ENCODE peak calls at places on chromosomes 13 and 19, in five cellular contexts. C, K, M, L and X are unnamed samples.

GRCh38 chr13:110942248-110942981 is 27.5 kb upstream of the ANKRD10 start:
- DNase-seq in C (no peak), K (no peak), M (no peak), L (no peak), X (no peak)

GRCh38 chr13:60990032-60990733 is 425.5 kb downstream of the PCDH20 start:
- DNase-seq in C (no peak), K (no peak), M (no peak), L (peak; percentile 3), X (no peak)

GRCh38 chr19:34667349-34668076 is 9.4 kb downstream of the SCGB2B2 start:
- DNase-seq in C (no peak), K (no peak), M (no peak), L (no peak), X (no peak)

GRCh38 chr19:29040291-29040690 is 172.7 kb downstream of the UQCRFS1 start:
- DNase-seq in C (no peak), K (peak; percentile 20), M (peak; percentile 18), L (no peak), X (no peak)

GRCh38 chr13:27170221-27170520 is 1.4 kb downstream of the USP12 start:
- DNase-seq in C (no peak), K (no peak), M (no peak), L (no peak), X (no peak)

GRCh38 chr13:108777421-108778420 is 148.3 kb downstream of the MYO16 start:
- DNase-seq in C (no peak), K (no peak), M (no peak), L (peak; percentile 13), X (no peak)

GRCh38 chr19:12786149-12786870 is 5.0 kb upstream of the JUNB start:
- DNase-seq in C (no peak), K (peak; percentile 58), M (peak; percentile 72), L (no peak), X (peak; percentile 88)

GRCh38 chr19:48418317-48419064 is 25.0 kb downstream of the GRIN2D start:
- DNase-seq in C (no peak), K (no peak), M (no peak), L (no peak), X (no peak)

GRCh38 chr13:96782186-96782585 is 212.1 kb downstream of the OXGR1 start:
- DNase-seq in C (no peak), K (no peak), M (no peak), L (no peak), X (no peak)

GRCh38 chr19:17455308-17455707 is 5.4 kb downstream of the NXNL1 start:
- DNase-seq in C (no peak), K (no peak), M (no peak), L (no peak), X (no peak)

GRCh38 chr13:45511310-45512147 is 46.8 kb downstream of the COG3 start:
- DNase-seq in C (no peak), K (peak; percentile 44), M (no peak), L (peak; percentile 80), X (peak; percentile 33)

GRCh38 chr13:109312399-109312798 is 474.0 kb downstream of the IRS2 start:
- DNase-seq in C (no peak), K (no peak), M (no peak), L (no peak), X (no peak)

GRCh38 chr19:4334929-4335833 is 3.4 kb downstream of the STAP2 start:
- DNase-seq in C (no peak), K (no peak), M (no peak), L (no peak), X (no peak)

GRCh38 chr13:32496574-32497160 is 41.9 kb downstream of the N4BP2L2 start:
- DNase-seq in C (no peak), K (no peak), M (no peak), L (no peak), X (no peak)

GRCh38 chr13:102040812-102041211 is 361.0 kb downstream of the FGF14 start:
- DNase-seq in C (no peak), K (no peak), M (no peak), L (no peak), X (no peak)

GRCh38 chr19:3690551-3691371 is 9.5 kb downstream of the PIP5K1C start:
- DNase-seq in C (no peak), K (no peak), M (no peak), L (no peak), X (no peak)

GRCh38 chr13:51339354-51339753 is at the start of gene SERPINE3:
- DNase-seq in C (no peak), K (no peak), M (no peak), L (no peak), X (no peak)

GRCh38 chr19:57664269-57665127 is 4.2 kb upstream of the ZSCAN4 start:
- DNase-seq in C (no peak), K (peak; percentile 22), M (peak; percentile 33), L (peak; percentile 83), X (peak; percentile 47)

GRCh38 chr13:40564342-40564997 is 102.0 kb downstream of the FOXO1 start:
- DNase-seq in C (peak; percentile 17), K (no peak), M (no peak), L (no peak), X (no peak)

GRCh38 chr19:19606021-19606420 is 12.5 kb downstream of the PBX4 start:
- DNase-seq in C (no peak), K (peak; percentile 57), M (no peak), L (no peak), X (peak; percentile 73)

GRCh38 chr13:81677857-81678256 is 1336.9 kb upstream of the SPRY2 start:
- DNase-seq in C (no peak), K (no peak), M (no peak), L (no peak), X (no peak)

GRCh38 chr13:27795718-27796019 is 3.4 kb downstream of the GSX1 start:
- DNase-seq in C (no peak), K (no peak), M (no peak), L (no peak), X (no peak)